ENCODE peak calls at places on chromosomes 5 and 9, in four cellular contexts. One of them, this sample, is unnamed.

GRCh38 chr5:39108987-39109386 is 34.8 kb upstream of the RICTOR start:
- DNase-seq in K562: no peak
- DNase-seq in H1: no peak
- DNase-seq in HepG2: no peak
- DNase-seq in this sample: no peak

GRCh38 chr9:86585422-86586143 is 231.4 kb upstream of the TUT7 start:
- DNase-seq in K562: no peak
- DNase-seq in HepG2: no peak
- DNase-seq in H1: no peak
- DNase-seq in this sample: no peak

GRCh38 chr9:99171225-99172128 is 50.3 kb downstream of the ALG2 start:
- DNase-seq in K562: no peak
- DNase-seq in H1: no peak
- DNase-seq in HepG2: no peak
- DNase-seq in this sample: no peak

GRCh38 chr9:107213561-107214028 is 69.5 kb upstream of the RAD23B start:
- DNase-seq in H1: no peak
- DNase-seq in K562: no peak
- DNase-seq in HepG2: peak
- DNase-seq in this sample: peak

GRCh38 chr5:139898981-139899380 is 103.4 kb downstream of the PSD2 start:
- DNase-seq in H1: no peak
- DNase-seq in HepG2: no peak
- DNase-seq in K562: no peak
- DNase-seq in this sample: no peak

GRCh38 chr9:136864996-136865767 is 926 bp downstream of the EDF1 start:
- DNase-seq in HepG2: no peak
- DNase-seq in K562: no peak
- DNase-seq in H1: no peak
- DNase-seq in this sample: no peak

GRCh38 chr9:99057665-99058625 is 47.0 kb upstream of the TGFBR1 start:
- DNase-seq in HepG2: no peak
- DNase-seq in K562: peak
- DNase-seq in H1: no peak
- DNase-seq in this sample: no peak

GRCh38 chr9:125238915-125239446 is 2.2 kb downstream of the HSPA5 start:
- DNase-seq in HepG2: no peak
- DNase-seq in K562: no peak
- DNase-seq in H1: no peak
- DNase-seq in this sample: no peak

GRCh38 chr5:74543162-74543995 is 97.1 kb downstream of the ENC1 start:
- DNase-seq in H1: no peak
- DNase-seq in HepG2: no peak
- DNase-seq in K562: no peak
- DNase-seq in this sample: peak

GRCh38 chr9:112179816-112180215 is 4.7 kb upstream of the SUSD1 start:
- DNase-seq in K562: no peak
- DNase-seq in HepG2: no peak
- DNase-seq in H1: no peak
- DNase-seq in this sample: no peak

GRCh38 chr9:114827658-114828360 is 22.0 kb upstream of the TNFSF15 start:
- DNase-seq in K562: no peak
- DNase-seq in H1: no peak
- DNase-seq in HepG2: no peak
- DNase-seq in this sample: no peak

GRCh38 chr5:157535042-157535865 is 40.3 kb downstream of the ADAM19 start:
- DNase-seq in H1: no peak
- DNase-seq in HepG2: peak
- DNase-seq in K562: peak
- DNase-seq in this sample: no peak

GRCh38 chr9:132628746-132629145 is 41.0 kb downstream of the DDX31 start:
- DNase-seq in H1: no peak
- DNase-seq in HepG2: no peak
- DNase-seq in K562: no peak
- DNase-seq in this sample: no peak

GRCh38 chr9:122332083-122332482 is 38.7 kb upstream of the PTGS1 start:
- DNase-seq in K562: peak
- DNase-seq in H1: no peak
- DNase-seq in HepG2: no peak
- DNase-seq in this sample: no peak

GRCh38 chr9:132312873-132313272 is 41.9 kb downstream of the SETX start:
- DNase-seq in H1: no peak
- DNase-seq in HepG2: no peak
- DNase-seq in K562: peak
- DNase-seq in this sample: no peak

GRCh38 chr9:82538634-82539033 is 524.3 kb downstream of the RASEF start:
- DNase-seq in H1: no peak
- DNase-seq in HepG2: no peak
- DNase-seq in K562: no peak
- DNase-seq in this sample: no peak

GRCh38 chr9:82532504-82532903 is 530.4 kb downstream of the RASEF start:
- DNase-seq in HepG2: peak
- DNase-seq in K562: no peak
- DNase-seq in H1: no peak
- DNase-seq in this sample: no peak

GRCh38 chr9:82531795-82532194 is 531.1 kb downstream of the RASEF start:
- DNase-seq in HepG2: peak
- DNase-seq in H1: no peak
- DNase-seq in K562: no peak
- DNase-seq in this sample: no peak

GRCh38 chr9:82539126-82539525 is 523.8 kb downstream of the RASEF start:
- DNase-seq in H1: no peak
- DNase-seq in HepG2: no peak
- DNase-seq in K562: no peak
- DNase-seq in this sample: no peak

DNA sequence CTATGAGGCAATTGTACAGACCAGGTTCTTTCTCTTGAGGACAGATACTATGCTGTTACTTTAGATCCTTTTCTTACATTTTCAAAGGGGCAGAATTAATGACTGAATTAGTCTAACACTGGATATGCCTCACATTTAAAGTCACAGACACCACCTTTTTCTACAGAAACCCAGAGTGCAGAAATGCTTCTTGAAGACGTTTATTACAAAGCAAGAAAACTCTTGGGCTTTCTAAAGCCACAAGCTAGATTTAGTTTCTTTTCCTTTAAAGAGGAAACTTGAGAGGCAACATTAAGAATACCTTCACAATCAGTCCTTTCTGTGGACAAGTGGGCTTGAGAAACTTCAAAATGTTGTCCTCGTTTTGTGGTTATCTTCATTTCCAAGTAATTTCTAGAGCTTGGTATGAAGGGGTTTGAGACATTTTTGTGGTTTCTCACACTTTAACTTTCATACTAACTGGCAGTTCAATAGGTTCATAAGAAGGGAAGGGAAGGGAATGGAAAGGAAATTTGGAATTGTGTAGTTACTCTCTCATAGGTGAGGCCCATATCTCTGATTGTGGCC is 527.4 kb downstream of the RASEF start:
- DNase-seq in K562: no peak
- DNase-seq in H1: no peak
- DNase-seq in HepG2: no peak
- DNase-seq in this sample: no peak
- TF ChIP-seq SIN3A in K562: no peak
- TF ChIP-seq SIN3A in H1: no peak
- TF ChIP-seq SIN3A in HepG2: no peak
- TF ChIP-seq SIN3A in this sample: no peak

GRCh38 chr5:126471875-126472537 is 48.8 kb downstream of the GRAMD2B start:
- DNase-seq in HepG2: peak
- DNase-seq in K562: no peak
- DNase-seq in H1: no peak
- DNase-seq in this sample: no peak
- TF ChIP-seq FOSL1 in HepG2: peak
- TF ChIP-seq FOSL1 in K562: no peak
- TF ChIP-seq FOSL1 in H1: no peak
- TF ChIP-seq FOSL1 in this sample: peak

GRCh38 chr5:59922220-59922619 is 28.7 kb upstream of the PDE4D start:
- DNase-seq in H1: peak
- DNase-seq in K562: no peak
- DNase-seq in HepG2: no peak
- DNase-seq in this sample: no peak
- TF ChIP-seq SIN3A in H1: no peak
- TF ChIP-seq SIN3A in K562: no peak
- TF ChIP-seq SIN3A in HepG2: no peak
- TF ChIP-seq SIN3A in this sample: no peak

DNA sequence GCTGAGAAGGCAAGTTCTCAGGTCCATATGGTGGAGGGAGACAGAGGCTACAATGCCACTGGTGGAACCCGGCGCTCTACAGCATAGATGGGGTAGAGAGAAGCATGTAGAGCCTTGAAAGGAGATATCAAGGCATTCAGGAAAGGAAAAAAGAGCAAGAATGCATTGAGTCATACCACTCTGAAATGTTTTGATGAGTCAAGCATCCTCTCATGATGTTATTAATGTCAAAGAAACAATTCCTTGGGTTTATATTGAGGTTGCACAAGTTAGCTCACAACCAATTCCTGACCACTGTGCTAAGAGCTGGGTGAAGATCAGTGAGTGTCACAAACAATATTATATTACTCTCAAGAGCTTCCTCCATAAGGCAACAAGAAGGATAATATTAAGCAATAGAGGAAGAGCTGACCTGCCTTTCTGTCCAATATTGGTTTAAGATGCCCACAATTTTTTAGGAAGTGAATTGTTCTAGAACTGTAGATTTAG is 178.0 kb downstream of the RFK start:
- DNase-seq in HepG2: no peak
- DNase-seq in H1: no peak
- DNase-seq in K562: no peak
- DNase-seq in this sample: peak
- TF ChIP-seq FOSL1 in HepG2: no peak
- TF ChIP-seq FOSL1 in H1: no peak
- TF ChIP-seq FOSL1 in K562: no peak
- TF ChIP-seq FOSL1 in this sample: peak

DNA sequence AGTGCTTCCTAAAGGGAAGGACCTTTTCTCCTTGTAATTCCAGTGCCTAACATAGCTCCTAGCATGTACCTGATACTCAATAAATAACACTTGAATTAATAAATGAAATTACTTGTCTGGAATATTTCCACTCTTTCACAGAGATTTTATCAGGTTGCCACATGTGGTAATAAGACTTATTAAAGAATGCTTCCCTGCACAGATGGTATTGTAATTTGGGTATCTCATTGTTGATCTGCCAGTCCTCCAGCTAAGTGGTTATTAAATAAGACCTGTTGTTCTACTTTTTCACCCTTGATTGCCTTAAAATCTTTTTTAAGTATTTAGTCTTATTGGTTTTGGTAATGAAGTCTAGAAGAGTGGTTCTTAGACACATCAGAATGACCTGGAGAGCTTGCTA is 28.1 kb upstream of the CETN3 start:
- DNase-seq in HepG2: no peak
- DNase-seq in K562: no peak
- DNase-seq in H1: no peak
- DNase-seq in this sample: no peak
- TF ChIP-seq SIN3A in HepG2: no peak
- TF ChIP-seq SIN3A in K562: no peak
- TF ChIP-seq SIN3A in H1: no peak
- TF ChIP-seq SIN3A in this sample: no peak